ENCODE peak calls at places on chromosomes 3 and 15, in five cellular contexts. T is body of pancreas, R is glutamatergic neuron, S is COR-L47, P is GM04503. C is an unnamed sample.

GRCh38 chr15:57472861-57473260 is 96.6 kb downstream of the CGNL1 start:
- DNase-seq in R (no peak), P (peak; percentile 46), S (no peak), T (no peak), C (no peak)

GRCh38 chr3:60594025-60594424 is 657.2 kb downstream of the FHIT start:
- DNase-seq in S (no peak), P (no peak), T (peak; percentile 71), R (no peak), C (no peak)

GRCh38 chr3:86989611-86990010 is 1.3 kb downstream of the VGLL3 start:
- DNase-seq in R (no peak), S (no peak), P (no peak), T (no peak), C (no peak)

GRCh38 chr3:25916286-25916685 is 126.4 kb downstream of the OXSM start:
- DNase-seq in S (no peak), P (no peak), R (no peak), T (no peak), C (no peak)

GRCh38 chr3:11604139-11604895 is 39.4 kb downstream of the VGLL4 start:
- DNase-seq in T (no peak), S (no peak), P (no peak), R (no peak), C (no peak)

GRCh38 chr3:111650378-111651275 is 55.5 kb upstream of the ZBED2 start:
- DNase-seq in P (no peak), R (no peak), S (no peak), T (peak; percentile 20), C (no peak)

GRCh38 chr15:78991476-78991875 is 46.6 kb upstream of the CTSH start:
- DNase-seq in P (no peak), T (no peak), R (no peak), S (no peak), C (no peak)

GRCh38 chr3:37861540-37862051 is at the start of gene CTDSPL:
- DNase-seq in P (no peak), R (peak; percentile 56), T (peak; percentile 54), S (no peak), C (peak; percentile 50)

GRCh38 chr3:118128886-118129285 is 905.8 kb downstream of the IGSF11 start:
- DNase-seq in R (no peak), S (no peak), P (no peak), T (no peak), C (no peak)

GRCh38 chr3:124800511-124801374 is 70.5 kb downstream of the UMPS start:
- DNase-seq in S (peak; percentile 91), P (no peak), R (no peak), T (peak; percentile 58), C (no peak)

GRCh38 chr3:36124118-36124796 is 256.0 kb upstream of the STAC start:
- DNase-seq in S (peak; percentile 21), T (peak; percentile 15), R (peak; percentile 43), P (peak; percentile 23), C (peak; percentile 70)

GRCh38 chr15:54816406-54816805 is 380.3 kb downstream of the RSL24D1 start:
- DNase-seq in S (no peak), T (no peak), R (no peak), P (no peak), C (no peak)

GRCh38 chr3:42375121-42375520 is 35.3 kb downstream of the LYZL4 start:
- DNase-seq in P (no peak), T (no peak), S (no peak), R (no peak), C (no peak)

GRCh38 chr3:185916042-185916833 is 21.6 kb downstream of the TRA2B start:
- DNase-seq in R (no peak), P (no peak), S (no peak), T (no peak), C (no peak)

GRCh38 chr3:39185959-39186691 is 6.3 kb downstream of the XIRP1 start:
- DNase-seq in P (no peak), R (no peak), S (no peak), T (no peak), C (no peak)

GRCh38 chr3:171460226-171461086 is at the start of gene TNIK:
- DNase-seq in R (peak; percentile 73), P (peak; percentile 51), S (peak; percentile 84), T (peak; percentile 94), C (peak; percentile 87)

GRCh38 chr3:14514323-14514720 is 25.8 kb downstream of the GRIP2 start:
- DNase-seq in R (peak; percentile 8), S (no peak), T (no peak), P (no peak), C (no peak)

GRCh38 chr3:183490653-183491052 is 62.2 kb upstream of the MCF2L2 start:
- DNase-seq in T (no peak), R (no peak), S (peak; percentile 98), P (no peak), C (no peak)

GRCh38 chr3:36972163-36972562 is 20.8 kb downstream of the EPM2AIP1 start:
- DNase-seq in T (no peak), S (no peak), P (no peak), R (no peak), C (no peak)

GRCh38 chr15:36878745-36879262 is 221.5 kb downstream of the MEIS2 start:
- DNase-seq in P (no peak), T (no peak), R (no peak), S (no peak), C (no peak)

GRCh38 chr15:63473999-63474809 is 30.2 kb upstream of the USP3 start:
- DNase-seq in T (peak; percentile 53), S (no peak), P (no peak), R (no peak), C (peak; percentile 55)

GRCh38 chr3:43894176-43895049 is 203.7 kb downstream of the ABHD5 start:
- DNase-seq in S (peak; percentile 3), T (peak; percentile 63), R (peak; percentile 61), P (no peak), C (peak; percentile 75)

GRCh38 chr3:119359476-119359998 is 65.4 kb downstream of the ARHGAP31 start:
- DNase-seq in P (no peak), R (no peak), T (no peak), S (no peak), C (no peak)

GRCh38 chr3:71309342-71309741 is 274.2 kb downstream of the FOXP1 start:
- DNase-seq in P (no peak), R (no peak), T (no peak), S (no peak), C (no peak)

GRCh38 chr15:85393206-85393605 is 12.8 kb downstream of the AKAP13 start:
- DNase-seq in S (no peak), P (no peak), R (no peak), T (no peak), C (no peak)

GRCh38 chr3:71887256-71887655 is 102.3 kb upstream of the PROK2 start:
- DNase-seq in R (no peak), T (no peak), S (no peak), P (no peak), C (no peak)

C was measured in WTC11.